ENCODE peak calls at places on chromosomes 4 and X, in nine cellular contexts. I, O, K, T, Y, W, S, R and Z are unnamed samples.
A peak's percentile ranks its signal among the peaks of the same experiment; 100 is the strongest.

GRCh38 chr4:7637971-7638370 is 203.2 kb upstream of the PSAPL1 start:
- DNase-seq in I (no peak), O (no peak), K (no peak), T (no peak), Y (no peak), W (no peak), S (no peak), R (no peak), Z (no peak)

GRCh38 chr4:121034010-121034409 is 38.3 kb downstream of the NDNF start:
- DNase-seq in I (no peak), O (peak; percentile 77), K (peak; percentile 56), T (no peak), Y (no peak), W (no peak), S (peak; percentile 85), R (no peak), Z (no peak)

GRCh38 chr4:33073811-33074210 is 2353.6 kb downstream of the PCDH7 start:
- DNase-seq in I (no peak), O (peak; percentile 87), K (no peak), T (no peak), Y (no peak), W (no peak), S (no peak), R (no peak), Z (no peak)

GRCh38 chr4:84499065-84499982 is at the start of gene NKX6-1:
- DNase-seq in I (no peak), O (peak; percentile 62), K (peak; percentile 62), T (peak; percentile 76), Y (no peak), W (no peak), S (peak; percentile 93), R (peak; percentile 78), Z (peak; percentile 70)

GRCh38 chrX:78658851-78659744 is at the start of gene RTL3:
- DNase-seq in I (no peak), O (peak; percentile 82), K (no peak), T (no peak), Y (no peak), W (no peak), S (no peak), R (no peak), Z (no peak)

GRCh38 chrX:101208152-101208905 is 11.3 kb upstream of the DRP2 start:
- DNase-seq in I (no peak), O (peak; percentile 53), K (no peak), T (no peak), Y (no peak), W (no peak), S (peak; percentile 2), R (peak; percentile 3), Z (no peak)

GRCh38 chr4:7956306-7957112 is 16.8 kb upstream of the AFAP1 start:
- DNase-seq in I (no peak), O (peak; percentile 81), K (peak; percentile 81), T (no peak), Y (no peak), W (no peak), S (no peak), R (peak; percentile 48), Z (no peak)

GRCh38 chr4:99395595-99396364 is 39.4 kb downstream of the ADH7 start:
- DNase-seq in I (no peak), O (peak; percentile 41), K (no peak), T (no peak), Y (no peak), W (no peak), S (no peak), R (no peak), Z (no peak)

GRCh38 chrX:54030329-54030728 is 13.9 kb downstream of the PHF8 start:
- DNase-seq in I (no peak), O (no peak), K (no peak), T (no peak), Y (no peak), W (no peak), S (no peak), R (no peak), Z (no peak)

GRCh38 chr4:152680988-152681731 is 1.4 kb upstream of the TMEM154 start:
- DNase-seq in I (no peak), O (peak; percentile 46), K (no peak), T (no peak), Y (no peak), W (no peak), S (peak; percentile 90), R (peak; percentile 38), Z (no peak)

GRCh38 chr4:15913631-15913970 is 24.9 kb downstream of the FGFBP1 start:
- DNase-seq in I (no peak), O (peak; percentile 95), K (no peak), T (no peak), Y (no peak), W (no peak), S (peak; percentile 52), R (peak; percentile 72), Z (no peak)

GRCh38 chr4:26458104-26458503 is 32.2 kb downstream of the CCKAR start:
- DNase-seq in I (no peak), O (no peak), K (no peak), T (no peak), Y (no peak), W (no peak), S (no peak), R (no peak), Z (no peak)

GRCh38 chr4:9608300-9608699 is 164.1 kb downstream of the DEFB131A start:
- DNase-seq in I (no peak), O (no peak), K (no peak), T (no peak), Y (no peak), W (no peak), S (no peak), R (no peak), Z (no peak)

GRCh38 chr4:23038626-23039245 is 346.0 kb downstream of the GBA3 start:
- DNase-seq in I (no peak), O (no peak), K (no peak), T (no peak), Y (no peak), W (no peak), S (no peak), R (no peak), Z (no peak)

GRCh38 chr4:125368684-125369083 is 53.9 kb downstream of the FAT4 start:
- DNase-seq in I (no peak), O (peak; percentile 88), K (no peak), T (no peak), Y (no peak), W (no peak), S (peak; percentile 60), R (no peak), Z (no peak)

GRCh38 chr4:40908297-40908696 is 158.5 kb downstream of the NSUN7 start:
- DNase-seq in I (no peak), O (no peak), K (no peak), T (no peak), Y (no peak), W (no peak), S (peak; percentile 7), R (peak; percentile 45), Z (no peak)

GRCh38 chr4:157045507-157046127 is 30.3 kb upstream of the GLRB start:
- DNase-seq in I (no peak), O (peak; percentile 83), K (peak; percentile 66), T (no peak), Y (peak; percentile 33), W (peak; percentile 43), S (peak; percentile 86), R (peak; percentile 54), Z (no peak)

GRCh38 chr4:157048248-157048647 is 27.7 kb upstream of the GLRB start:
- DNase-seq in I (no peak), O (peak; percentile 93), K (peak; percentile 70), T (no peak), Y (no peak), W (no peak), S (no peak), R (no peak), Z (no peak)

GRCh38 chr4:157040380-157040779 is 35.6 kb upstream of the GLRB start:
- DNase-seq in I (no peak), O (no peak), K (no peak), T (no peak), Y (no peak), W (no peak), S (no peak), R (no peak), Z (no peak)

DNA sequence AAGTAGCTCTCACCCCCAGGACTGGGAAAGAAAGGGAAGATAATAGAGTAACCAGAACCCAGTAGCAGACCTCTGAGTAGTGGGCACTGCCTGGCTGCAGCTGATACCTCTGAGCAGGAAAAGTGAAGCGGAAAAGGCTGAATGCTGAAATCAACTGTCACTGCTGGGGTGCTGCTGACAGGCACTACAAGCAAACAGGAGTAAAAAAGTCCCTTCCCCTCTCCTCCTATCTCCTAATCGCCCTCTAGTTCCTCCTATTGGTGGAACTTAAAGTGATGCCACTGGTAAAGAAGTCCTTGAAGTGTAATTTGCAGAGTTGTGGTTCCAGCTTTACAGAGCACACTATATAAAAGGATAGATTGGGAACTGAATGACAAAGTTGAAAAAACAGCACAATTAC is 32.8 kb upstream of the GLRB start:
- DNase-seq in I (no peak), O (peak; percentile 43), K (no peak), T (no peak), Y (no peak), W (no peak), S (peak; percentile 66), R (peak; percentile 16), Z (no peak)
- TF ChIP-seq CTCF in I (no peak), O (peak; percentile 14), K (no peak), T (no peak), Y (no peak), W (no peak), S (peak; percentile 50), R (no peak), Z (no peak)

DNA sequence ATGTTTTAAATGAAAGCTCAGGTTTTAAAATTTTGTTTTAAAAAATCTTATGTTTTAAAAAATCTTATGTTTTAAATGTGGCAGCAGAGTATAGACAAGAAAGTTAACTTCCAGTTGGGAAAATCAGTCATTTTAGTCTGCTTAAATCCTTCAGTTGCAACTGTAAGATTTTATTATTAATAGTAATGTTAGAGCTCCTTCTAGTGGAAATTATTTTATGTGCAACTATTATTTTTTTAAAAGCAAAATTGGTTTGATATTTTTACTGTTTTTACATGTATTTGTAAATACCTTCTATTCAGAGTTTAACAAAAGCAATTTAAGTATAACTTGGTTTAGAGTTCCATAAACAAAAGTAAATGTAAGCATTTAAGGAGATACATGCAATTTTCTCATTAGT is 8.5 kb upstream of the NUDT6 start:
- DNase-seq in I (no peak), O (peak; percentile 40), K (no peak), T (no peak), Y (no peak), W (peak; percentile 13), S (peak; percentile 49), R (no peak), Z (no peak)
- TF ChIP-seq CTCF in I (no peak), O (peak; percentile 44), K (peak; percentile 23), T (peak; percentile 75), Y (peak; percentile 27), W (no peak), S (peak; percentile 65), R (peak; percentile 51), Z (peak; percentile 76)

DNA sequence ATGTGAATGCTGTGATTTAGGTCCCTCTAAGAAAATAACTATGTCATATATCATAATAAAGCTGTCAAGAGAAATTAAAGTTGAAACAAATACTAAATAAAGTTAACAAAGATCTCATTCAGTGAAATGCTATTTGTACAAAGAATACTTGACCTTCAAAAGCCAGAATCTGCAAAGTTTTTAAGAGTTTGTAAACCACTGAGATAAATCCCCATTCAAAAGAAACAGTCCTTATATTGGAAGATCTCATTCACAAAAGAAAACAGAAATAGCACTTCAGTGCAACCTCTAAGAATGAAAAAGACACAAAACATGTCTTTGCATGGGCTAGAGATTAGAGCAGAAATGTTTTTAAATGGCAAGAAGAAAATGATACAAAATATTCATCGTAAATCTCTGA is 149.1 kb upstream of the USP38 start:
- DNase-seq in I (no peak), O (no peak), K (no peak), T (no peak), Y (no peak), W (no peak), S (no peak), R (no peak), Z (no peak)
- TF ChIP-seq CTCF in I (no peak), O (no peak), K (no peak), T (no peak), Y (no peak), W (no peak), S (no peak), R (no peak), Z (no peak)

GRCh38 chrX:48806088-48806487 is 4.2 kb downstream of the HDAC6 start:
- DNase-seq in I (no peak), O (no peak), K (no peak), T (no peak), Y (no peak), W (no peak), S (no peak), R (peak; percentile 21), Z (no peak)
- TF ChIP-seq CTCF in I (no peak), O (no peak), K (no peak), T (no peak), Y (peak; percentile 23), W (no peak), S (peak; percentile 13), R (peak; percentile 23), Z (no peak)